ENCODE peak calls at places on chromosomes 13 and 19, in four cellular contexts. S, F, I and J are unnamed samples.

GRCh38 chr13:113777311-113778260 is 18.6 kb downstream of the TMEM255B start:
- DNase-seq in S (no peak), F (no peak), I (no peak), J (no peak)

GRCh38 chr13:102152790-102153189 is 249.1 kb downstream of the FGF14 start:
- DNase-seq in S (no peak), F (no peak), I (no peak), J (no peak)

GRCh38 chr19:4584670-4585460 is 25.4 kb upstream of the SEMA6B start:
- DNase-seq in S (no peak), F (no peak), I (no peak), J (no peak)

GRCh38 chr13:97978661-97979450 is 25.4 kb downstream of the IPO5 start:
- DNase-seq in S (no peak), F (no peak), I (no peak), J (no peak)

GRCh38 chr13:96052655-96053002 is 572 bp downstream of the UGGT2 start:
- DNase-seq in S (no peak), F (no peak), I (no peak), J (no peak)

GRCh38 chr13:103640617-103641016 is 574.4 kb upstream of the SLC10A2 start:
- DNase-seq in S (no peak), F (no peak), I (no peak), J (no peak)

GRCh38 chr13:99419591-99420243 is 81.6 kb upstream of the TM9SF2 start:
- DNase-seq in S (no peak), F (no peak), I (no peak), J (no peak)

GRCh38 chr19:35153701-35154534 is 617 bp upstream of the FXYD5 start:
- DNase-seq in S (peak), F (peak), I (peak), J (no peak)

GRCh38 chr13:100659578-100659977 is 15.0 kb downstream of the TMTC4 start:
- DNase-seq in S (no peak), F (no peak), I (no peak), J (no peak)

GRCh38 chr13:99970761-99971575 is 599 bp downstream of the ZIC5 start:
- DNase-seq in S (no peak), F (no peak), I (no peak), J (no peak)

GRCh38 chr13:76210262-76210661 is 574.1 kb downstream of the LMO7 start:
- DNase-seq in S (no peak), F (no peak), I (peak), J (peak)

GRCh38 chr13:48595330-48596127 is 58.2 kb upstream of the CYSLTR2 start:
- DNase-seq in S (peak), F (peak), I (no peak), J (peak)

GRCh38 chr13:66543780-66544179 is 686.4 kb downstream of the PCDH9 start:
- DNase-seq in S (no peak), F (no peak), I (no peak), J (no peak)

GRCh38 chr13:30607908-30608307 is 9.8 kb upstream of the USPL1 start:
- DNase-seq in S (peak), F (no peak), I (no peak), J (no peak)

GRCh38 chr19:3682741-3683404 is 17.4 kb downstream of the PIP5K1C start:
- DNase-seq in S (no peak), F (no peak), I (peak), J (no peak)

GRCh38 chr13:28531195-28531955 is 36.4 kb upstream of the FLT1 start:
- DNase-seq in S (no peak), F (no peak), I (peak), J (peak)

GRCh38 chr13:54958781-54959180 is 1930.2 kb downstream of the OLFM4 start:
- DNase-seq in S (no peak), F (no peak), I (no peak), J (no peak)

GRCh38 chr13:40982772-40983171 is 36.3 kb downstream of the ELF1 start:
- DNase-seq in S (no peak), F (no peak), I (no peak), J (no peak)

DNA sequence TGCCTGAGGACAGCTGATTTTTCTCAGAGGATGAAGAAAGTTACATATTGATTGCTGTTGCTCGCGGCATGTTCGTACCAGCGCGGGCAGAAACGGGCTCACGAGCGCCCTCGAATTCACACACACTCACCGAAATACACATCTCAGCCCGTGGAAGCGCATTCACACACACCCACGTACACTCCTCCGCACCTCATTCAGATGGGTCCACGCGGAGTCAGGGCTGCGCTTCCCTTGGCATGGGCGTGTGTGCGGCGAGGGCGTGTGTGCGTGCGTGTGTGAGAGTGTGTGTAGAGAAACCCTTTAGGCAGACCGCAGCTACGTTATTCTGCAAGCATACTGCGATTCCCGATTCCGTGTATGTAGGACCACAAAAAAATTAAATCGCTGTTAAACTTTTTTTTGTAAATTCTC is 2.1 kb upstream of the PCDH17 start:
- DNase-seq in S (no peak), F (no peak), I (no peak), J (no peak)
- H3K4me3 ChIP-seq in S (no peak), F (peak), I (peak), J (peak)

DNA sequence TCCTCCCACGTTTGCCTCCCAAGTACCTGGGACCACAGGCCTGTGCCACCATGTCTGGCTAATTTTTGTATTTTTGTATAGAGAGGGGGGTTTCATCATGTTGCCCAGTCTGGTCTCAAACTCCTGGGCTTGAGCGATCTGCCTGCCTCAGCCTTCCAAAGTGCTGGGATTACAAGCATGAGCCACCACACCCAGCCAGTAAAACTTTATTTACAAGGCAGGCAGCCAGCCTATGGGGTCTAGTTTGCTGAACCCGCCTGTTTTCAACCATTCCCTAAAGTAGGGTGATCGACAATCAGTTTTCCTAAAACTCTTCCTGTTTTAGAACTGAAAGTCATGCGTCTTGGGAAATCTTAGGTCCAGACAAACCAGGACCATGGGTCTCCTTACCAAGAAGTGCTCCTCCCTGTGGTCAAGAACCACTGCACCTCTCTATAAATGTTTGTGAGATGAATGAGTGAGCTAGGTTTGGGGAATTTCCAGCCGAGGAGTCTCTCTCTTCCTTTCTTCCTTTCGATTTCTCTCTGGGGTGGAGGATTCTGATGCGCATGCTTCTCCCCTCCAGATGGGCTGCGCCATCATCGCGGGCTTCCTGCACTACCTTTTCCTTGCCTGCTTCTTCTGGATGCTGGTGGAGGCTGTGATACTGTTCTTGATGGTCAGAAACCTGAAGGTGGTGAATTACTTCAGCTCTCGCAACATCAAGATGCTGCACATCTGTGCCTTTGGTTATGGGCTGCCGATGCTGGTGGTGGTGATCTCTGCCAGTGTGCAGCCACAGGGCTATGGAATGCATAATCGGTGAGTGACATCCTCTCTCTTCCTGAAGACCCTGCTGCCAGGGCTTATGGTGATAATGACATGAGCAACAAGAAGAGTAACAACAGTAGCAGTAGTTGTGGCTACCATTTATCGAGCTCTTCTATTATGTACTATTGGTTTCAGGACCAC is 38.7 kb downstream of the ADGRE1 start:
- DNase-seq in S (no peak), F (no peak), I (no peak), J (no peak)
- H3K4me3 ChIP-seq in S (peak), F (no peak), I (no peak), J (no peak)

DNA sequence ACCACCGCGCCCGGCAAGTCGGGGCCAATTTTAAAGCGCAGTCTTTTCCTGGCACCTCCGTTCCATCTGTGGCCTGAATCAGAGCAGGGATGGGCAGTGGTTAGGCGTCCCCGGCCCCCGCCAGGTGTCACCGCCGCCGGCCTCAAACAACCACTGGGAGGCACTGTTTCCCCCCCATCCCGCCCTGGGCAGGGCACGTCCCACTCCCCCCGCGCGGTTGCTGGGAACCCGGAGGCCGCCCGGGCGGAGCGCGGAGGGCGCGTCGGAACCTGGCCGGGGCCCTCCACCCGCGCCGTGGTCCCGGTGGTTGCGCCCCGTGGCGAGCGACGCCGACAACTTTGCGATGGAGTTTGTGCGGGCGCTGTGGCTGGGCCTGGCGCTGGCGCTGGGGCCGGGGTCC is at the start of gene GRIN3B:
- DNase-seq in S (peak), F (peak), I (peak), J (no peak)
- H3K4me3 ChIP-seq in S (no peak), F (peak), I (peak), J (peak)

GRCh38 chr19:1858412-1859081 is 4.8 kb downstream of the KLF16 start:
- DNase-seq in S (no peak), F (peak), I (no peak), J (no peak)
- H3K4me3 ChIP-seq in S (no peak), F (no peak), I (no peak), J (no peak)

DNA sequence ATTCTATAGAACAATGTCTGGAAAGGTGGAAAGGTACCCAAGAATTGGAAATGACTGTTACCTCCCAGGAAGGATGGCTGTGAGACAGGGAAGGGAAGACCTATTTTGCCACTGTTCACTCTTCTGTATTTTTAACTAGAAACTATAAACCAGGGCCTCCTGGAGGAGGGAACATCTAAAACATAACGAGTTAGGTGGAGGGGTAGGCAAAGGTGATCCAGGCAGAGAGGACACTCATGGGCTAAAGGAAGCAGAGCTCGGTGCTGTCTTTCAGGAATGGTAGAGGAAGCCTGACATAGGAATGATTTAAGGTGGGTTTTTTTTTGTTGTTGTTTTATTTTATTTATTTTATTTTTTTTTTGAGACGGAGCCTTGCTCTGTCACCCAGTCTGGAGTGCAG is 5.8 kb downstream of the EIF3K start:
- DNase-seq in S (no peak), F (no peak), I (no peak), J (no peak)
- H3K4me3 ChIP-seq in S (no peak), F (no peak), I (no peak), J (no peak)

DNA sequence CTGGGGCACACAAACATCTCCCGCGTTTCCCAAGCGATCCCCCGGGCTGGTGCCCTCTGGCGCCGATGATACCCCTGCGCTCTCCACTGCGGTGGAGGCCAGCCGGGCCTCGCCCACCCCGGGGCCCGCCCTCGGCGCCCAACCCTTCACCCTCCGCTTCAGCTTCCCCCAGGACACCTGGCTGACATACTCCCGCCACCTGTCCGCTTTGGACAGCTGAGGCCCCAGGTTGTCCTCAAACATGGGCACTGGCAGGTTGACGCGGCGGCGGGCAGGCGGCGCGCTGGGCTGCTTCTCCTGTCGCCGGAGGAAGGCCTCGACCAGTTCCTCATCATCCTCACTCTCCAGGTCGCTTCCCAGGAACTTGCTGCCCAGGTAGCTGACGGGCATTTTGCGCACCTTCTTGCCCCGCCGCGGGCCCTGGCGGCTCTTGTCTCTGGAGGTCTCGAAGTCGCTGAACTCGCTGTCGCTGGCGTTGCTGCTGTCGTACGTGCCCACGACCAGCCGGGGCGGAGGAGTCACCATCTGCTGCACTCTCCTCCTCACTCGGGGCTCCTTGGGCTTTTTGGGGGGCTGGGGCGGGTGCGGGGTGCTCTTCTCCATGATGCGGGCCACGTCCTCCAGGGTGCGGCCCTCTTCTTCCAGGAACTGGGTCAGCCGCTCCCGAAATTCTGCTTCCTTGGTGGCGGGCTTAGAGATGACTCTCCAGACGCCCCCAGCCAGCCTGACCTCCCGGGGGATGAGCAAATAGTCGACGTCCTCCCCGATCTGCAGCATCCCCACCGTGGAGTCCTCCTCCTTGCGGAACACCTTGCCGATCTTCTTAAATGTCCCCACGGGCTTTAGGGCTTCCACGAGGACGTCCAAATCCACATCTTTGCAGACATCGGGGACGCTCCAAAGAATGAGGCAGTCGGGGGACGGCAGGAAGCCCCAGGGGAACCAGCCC is 1.1 kb downstream of the CCDC8 start:
- DNase-seq in S (no peak), F (no peak), I (peak), J (no peak)
- H3K4me3 ChIP-seq in S (no peak), F (peak), I (peak), J (peak)

GRCh38 chr19:47132522-47132852 is 1.9 kb downstream of the SAE1 start:
- DNase-seq in S (no peak), F (no peak), I (no peak), J (no peak)
- H3K4me3 ChIP-seq in S (no peak), F (no peak), I (no peak), J (no peak)